ENCODE peak calls at places on chromosomes 4 and X, in six cellular contexts. P, I, Y, H, X and G are unnamed samples.

GRCh38 chrX:75155454-75155829 is 641 bp downstream of the ABCB7 start:
- DNase-seq in P (no peak), I (peak), Y (no peak), H (no peak), X (no peak), G (no peak)

GRCh38 chr4:94934201-94934600 is 176.4 kb downstream of the BMPR1B start:
- DNase-seq in P (no peak), I (peak), Y (no peak), H (no peak), X (peak), G (no peak)

GRCh38 chr4:212438-213174 is 88.3 kb downstream of the ZNF718 start:
- DNase-seq in P (peak), I (peak), Y (peak), H (peak), X (peak), G (no peak)

GRCh38 chr4:85823295-85823694 is 348.3 kb downstream of the ARHGAP24 start:
- DNase-seq in P (no peak), I (peak), Y (no peak), H (no peak), X (no peak), G (no peak)

GRCh38 chr4:171813195-171813955 is at the start of gene GALNTL6:
- DNase-seq in P (peak), I (peak), Y (peak), H (peak), X (no peak), G (no peak)

GRCh38 chrX:17738737-17739535 is 1.6 kb downstream of the SCML1 start:
- DNase-seq in P (no peak), I (no peak), Y (no peak), H (no peak), X (no peak), G (peak)

GRCh38 chrX:32530802-32531403 is 680.4 kb downstream of the DMD start:
- DNase-seq in P (peak), I (peak), Y (no peak), H (no peak), X (peak), G (peak)

GRCh38 chr4:167986044-167986443 is 106.3 kb upstream of the ANXA10 start:
- DNase-seq in P (no peak), I (no peak), Y (no peak), H (no peak), X (no peak), G (no peak)

GRCh38 chrX:1453951-1454785 is 1.5 kb upstream of the ASMTL start:
- DNase-seq in P (peak), I (peak), Y (peak), H (peak), X (peak), G (peak)

GRCh38 chrX:23118890-23119527 is 119.2 kb downstream of the DDX53 start:
- DNase-seq in P (no peak), I (peak), Y (no peak), H (no peak), X (no peak), G (no peak)

GRCh38 chrX:40083120-40083978 is 14.4 kb downstream of the BCOR start:
- DNase-seq in P (no peak), I (no peak), Y (no peak), H (peak), X (no peak), G (no peak)

GRCh38 chr4:101279377-101279871 is 67.9 kb downstream of the PPP3CA start:
- DNase-seq in P (no peak), I (no peak), Y (peak), H (no peak), X (peak), G (no peak)

GRCh38 chr4:148757171-148757570 is 315.0 kb upstream of the NR3C2 start:
- DNase-seq in P (no peak), I (peak), Y (no peak), H (no peak), X (no peak), G (no peak)

GRCh38 chrX:21374163-21374993 is at the start of gene CNKSR2:
- DNase-seq in P (peak), I (peak), Y (peak), H (peak), X (peak), G (no peak)

GRCh38 chr4:98448923-98449322 is 187.7 kb downstream of the RAP1GDS1 start:
- DNase-seq in P (no peak), I (peak), Y (no peak), H (peak), X (peak), G (peak)

GRCh38 chrX:150293311-150294013 is 69.7 kb upstream of the MAMLD1 start:
- DNase-seq in P (no peak), I (no peak), Y (no peak), H (no peak), X (no peak), G (no peak)

GRCh38 chr4:72387959-72388358 is 181.1 kb downstream of the ADAMTS3 start:
- DNase-seq in P (no peak), I (no peak), Y (no peak), H (no peak), X (no peak), G (no peak)

GRCh38 chr4:11301075-11301660 is 127.5 kb downstream of the HS3ST1 start:
- DNase-seq in P (no peak), I (no peak), Y (no peak), H (no peak), X (no peak), G (no peak)

GRCh38 chr4:78747328-78747946 is 28.7 kb upstream of the BMP2K start:
- DNase-seq in P (no peak), I (no peak), Y (no peak), H (no peak), X (no peak), G (no peak)

GRCh38 chr4:128800305-128800704 is 9.2 kb upstream of the JADE1 start:
- DNase-seq in P (no peak), I (no peak), Y (no peak), H (no peak), X (no peak), G (no peak)

GRCh38 chr4:54322817-54323417 is 93.8 kb downstream of the PDGFRA start:
- DNase-seq in P (peak), I (peak), Y (no peak), H (peak), X (peak), G (peak)

GRCh38 chrX:145630806-145631435 is 186.7 kb upstream of the SLITRK2 start:
- DNase-seq in P (no peak), I (no peak), Y (no peak), H (no peak), X (no peak), G (no peak)
- H3K4me3 ChIP-seq in P (no peak), I (no peak), Y (no peak), H (no peak), X (no peak), G (no peak)

DNA sequence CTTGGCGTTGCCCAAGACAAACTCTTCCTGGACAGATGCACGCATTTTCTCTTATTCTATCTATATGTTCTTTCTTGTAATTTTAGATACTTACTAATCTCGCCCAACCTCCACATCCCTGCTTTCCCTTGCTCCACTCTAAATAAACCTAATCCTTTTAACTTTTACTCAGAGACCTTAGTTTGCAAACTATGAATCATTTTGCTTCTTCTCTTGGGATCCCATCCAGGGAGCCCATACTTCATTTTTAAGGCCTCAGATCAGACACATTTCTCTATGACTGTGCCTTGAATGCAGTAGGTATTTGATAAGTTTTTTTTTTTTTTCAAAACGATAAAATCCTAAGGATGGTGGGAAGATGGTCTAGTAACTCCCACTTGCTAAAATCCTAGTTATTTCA is 353.8 kb upstream of the HAND2 start:
- DNase-seq in P (no peak), I (no peak), Y (no peak), H (no peak), X (peak), G (no peak)
- H3K4me3 ChIP-seq in P (no peak), I (no peak), Y (no peak), H (no peak), X (no peak), G (no peak)

DNA sequence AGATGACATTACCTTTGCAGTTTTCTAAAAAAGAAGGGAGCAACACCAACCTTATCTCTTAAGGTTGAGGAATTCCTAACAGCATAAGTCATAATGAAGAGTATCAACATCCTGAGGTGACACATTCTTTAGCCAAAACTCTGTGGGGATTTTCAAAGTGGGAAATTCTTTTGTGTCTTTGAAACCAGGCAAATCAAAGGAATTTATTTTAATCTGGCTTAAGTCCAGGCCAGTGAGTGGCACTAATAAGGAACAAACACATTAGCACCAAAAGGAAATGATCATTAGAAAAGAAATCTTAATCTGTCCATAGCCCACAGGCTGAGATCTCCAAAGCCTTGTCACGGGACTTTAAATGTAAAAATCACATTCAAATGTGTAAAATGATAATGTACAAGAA is 110.1 kb downstream of the LARP7 start:
- DNase-seq in P (peak), I (peak), Y (no peak), H (no peak), X (no peak), G (no peak)
- H3K4me3 ChIP-seq in P (no peak), I (no peak), Y (no peak), H (no peak), X (no peak), G (no peak)

DNA sequence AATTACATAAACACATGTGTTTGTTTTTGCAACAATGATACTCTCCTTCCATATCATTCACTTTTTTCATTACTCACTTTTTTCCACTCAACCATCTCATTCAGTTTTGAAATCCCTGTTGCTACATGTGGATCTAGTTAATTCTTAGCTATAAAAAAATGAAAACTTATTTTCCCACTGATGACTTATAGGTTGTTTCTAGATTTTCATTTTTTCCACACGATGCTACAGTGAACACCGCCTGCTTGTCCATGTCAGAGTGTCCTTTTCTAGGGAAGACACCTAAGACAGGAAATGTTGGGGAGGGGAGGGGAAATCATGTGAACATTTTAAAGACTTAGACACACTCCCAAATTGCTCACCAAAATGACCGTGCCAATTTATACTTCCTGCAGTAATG is 70.2 kb downstream of the SUPT20HL2 start:
- DNase-seq in P (no peak), I (no peak), Y (no peak), H (no peak), X (peak), G (no peak)
- H3K4me3 ChIP-seq in P (no peak), I (no peak), Y (no peak), H (no peak), X (no peak), G (no peak)